ENCODE peak calls at places on chromosomes 5 and 9, in six cellular contexts. T, D, X, I, G and U are unnamed samples.

GRCh38 chr5:35303152-35303551 is 72.9 kb upstream of the PRLR start:
- DNase-seq in T (no peak), X (no peak), D (no peak), G (peak), I (no peak), U (no peak)

GRCh38 chr9:138022121-138022741 is 144.6 kb downstream of the CACNA1B start:
- DNase-seq in G (no peak), D (no peak), X (no peak), I (peak), T (peak), U (peak)

GRCh38 chr5:180641566-180641900 is 7.9 kb downstream of the FLT4 start:
- DNase-seq in X (no peak), D (no peak), G (no peak), I (no peak), T (no peak), U (no peak)

GRCh38 chr5:150413176-150413901 is 629 bp upstream of the CD74 start:
- DNase-seq in X (no peak), D (no peak), I (no peak), G (no peak), T (no peak), U (no peak)

GRCh38 chr5:165869066-165869465 is 2363.6 kb downstream of the MAT2B start:
- DNase-seq in I (no peak), X (no peak), D (no peak), G (no peak), T (no peak), U (no peak)

GRCh38 chr9:98602839-98603238 is 105.9 kb downstream of the GABBR2 start:
- DNase-seq in T (no peak), G (no peak), D (no peak), X (peak), I (no peak), U (no peak)

GRCh38 chr9:100352201-100352726 is 478 bp downstream of the TEX10 start:
- DNase-seq in T (peak), G (no peak), I (peak), X (peak), D (no peak), U (peak)

GRCh38 chr5:11997942-11998341 is 93.7 kb upstream of the CTNND2 start:
- DNase-seq in D (no peak), I (no peak), T (no peak), X (no peak), G (no peak), U (no peak)

GRCh38 chr5:13511442-13511841 is 433.0 kb downstream of the DNAH5 start:
- DNase-seq in I (no peak), G (no peak), T (no peak), X (no peak), D (no peak), U (no peak)

GRCh38 chr5:123916331-123917121 is 404.5 kb downstream of the CSNK1G3 start:
- DNase-seq in D (no peak), I (no peak), G (no peak), T (no peak), X (peak), U (no peak)

GRCh38 chr9:132456241-132456640 is 46.2 kb downstream of the CFAP77 start:
- DNase-seq in I (no peak), X (no peak), D (no peak), G (no peak), T (no peak), U (no peak)

GRCh38 chr9:83330207-83331196 is 207.7 kb downstream of the FRMD3 start:
- DNase-seq in I (no peak), X (no peak), D (peak), T (no peak), G (no peak), U (peak)

GRCh38 chr9:86075132-86075807 is 24.1 kb downstream of the GOLM1 start:
- DNase-seq in D (no peak), T (no peak), G (no peak), X (no peak), I (no peak), U (no peak)

GRCh38 chr5:43156388-43156787 is 35.6 kb upstream of the NIM1K start:
- DNase-seq in X (no peak), G (no peak), T (no peak), D (no peak), I (no peak), U (no peak)

GRCh38 chr9:28583832-28584231 is 1010.6 kb upstream of the C9orf72 start:
- DNase-seq in I (no peak), G (no peak), T (no peak), D (no peak), X (no peak), U (no peak)

GRCh38 chr5:38479315-38479904 is 77.0 kb downstream of the LIFR start:
- DNase-seq in D (no peak), G (no peak), I (no peak), X (no peak), T (no peak), U (no peak)

GRCh38 chr9:27771803-27772545 is 198.7 kb upstream of the C9orf72 start:
- DNase-seq in G (no peak), I (no peak), X (no peak), D (no peak), T (no peak), U (no peak)

GRCh38 chr9:113012492-113012891 is 500 bp upstream of the ZNF883 start:
- DNase-seq in I (peak), D (no peak), X (no peak), G (no peak), T (no peak), U (no peak)

GRCh38 chr9:129422843-129423700 is 197.8 kb downstream of the C9orf50 start:
- DNase-seq in D (no peak), I (no peak), T (no peak), G (no peak), X (peak), U (no peak)

DNA sequence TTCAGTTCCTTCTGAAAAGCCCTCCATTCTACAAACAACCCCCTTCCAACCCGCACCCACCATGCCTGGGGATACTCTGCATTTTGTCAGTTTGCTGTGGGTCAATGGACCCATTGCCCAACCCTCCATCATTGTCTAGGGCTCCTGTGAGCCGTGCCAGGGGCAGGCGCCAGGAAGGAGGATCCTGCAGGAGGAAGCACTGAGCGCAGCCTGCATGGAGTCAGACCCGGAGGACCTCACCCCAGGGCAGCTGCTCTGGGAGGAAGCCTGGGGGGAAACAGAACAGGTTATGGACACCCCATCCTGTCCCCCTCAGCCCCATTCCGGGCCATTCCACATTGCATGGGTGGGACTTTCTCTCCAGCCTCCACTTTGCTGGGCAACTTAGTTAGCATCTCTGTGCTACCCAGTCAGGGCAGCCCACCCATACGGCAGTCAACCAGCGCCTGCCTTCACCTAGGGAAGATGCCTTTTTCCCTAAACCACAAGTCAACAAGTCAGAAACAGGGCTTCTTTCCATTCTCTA is 48.6 kb upstream of the VDAC1 start:
- DNase-seq in I (no peak), T (no peak), X (no peak), D (no peak), G (no peak), U (no peak)
- TF ChIP-seq CTCF in I (no peak), T (no peak), X (no peak), D (no peak), G (no peak), U (no peak)

GRCh38 chr5:73826761-73827450 is 200.9 kb downstream of the ARHGEF28 start:
- DNase-seq in X (no peak), D (no peak), T (peak), G (no peak), I (no peak), U (no peak)

GRCh38 chr5:73825736-73826135 is 199.7 kb downstream of the ARHGEF28 start:
- DNase-seq in T (no peak), I (no peak), G (no peak), D (no peak), X (no peak), U (no peak)

GRCh38 chr5:73828465-73828864 is 202.5 kb downstream of the ARHGEF28 start:
- DNase-seq in G (no peak), D (no peak), I (no peak), T (no peak), X (no peak), U (no peak)

GRCh38 chr5:73825219-73825618 is 199.2 kb downstream of the ARHGEF28 start:
- DNase-seq in D (no peak), T (no peak), G (no peak), X (no peak), I (no peak), U (no peak)

DNA sequence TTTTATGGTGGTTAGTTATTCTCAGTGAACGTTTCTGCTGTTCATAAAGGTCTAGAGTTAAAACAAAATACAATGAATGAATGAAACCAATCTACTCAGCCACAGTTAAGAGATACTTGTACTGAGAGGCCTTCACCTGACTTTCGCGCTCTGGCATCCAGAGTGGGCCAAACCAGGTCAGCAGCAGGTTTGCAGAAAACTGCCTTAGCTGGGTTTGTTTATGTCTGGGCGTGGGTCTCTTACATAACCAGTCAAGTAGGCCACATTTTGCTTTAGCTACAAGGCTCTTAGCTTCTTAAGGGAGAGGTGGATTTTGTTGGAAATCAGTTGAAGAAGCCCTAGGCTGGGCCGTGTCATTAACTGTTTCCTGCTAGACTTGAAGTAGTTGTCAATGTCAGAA is 200.3 kb downstream of the ARHGEF28 start:
- DNase-seq in D (no peak), I (no peak), G (no peak), T (no peak), X (no peak), U (no peak)
- TF ChIP-seq MYC in D (no peak), I (no peak), G (no peak), T (no peak), X (no peak), U (no peak)

GRCh38 chr9:30970186-30970585 is 1414.3 kb upstream of the ACO1 start:
- DNase-seq in G (no peak), I (no peak), D (no peak), X (no peak), T (no peak), U (no peak)

GRCh38 chr9:30964332-30964731 is 1420.1 kb upstream of the ACO1 start:
- DNase-seq in I (no peak), G (no peak), T (no peak), D (no peak), X (no peak), U (no peak)

GRCh38 chr9:30972654-30973053 is 1411.8 kb upstream of the ACO1 start:
- DNase-seq in G (no peak), X (no peak), I (no peak), D (no peak), T (no peak), U (no peak)

GRCh38 chr9:30967484-30967883 is 1417.0 kb upstream of the ACO1 start:
- DNase-seq in T (no peak), I (no peak), D (no peak), X (no peak), G (no peak), U (no peak)
- TF ChIP-seq CTCF in T (no peak), I (no peak), D (peak), X (no peak), G (no peak), U (no peak)

DNA sequence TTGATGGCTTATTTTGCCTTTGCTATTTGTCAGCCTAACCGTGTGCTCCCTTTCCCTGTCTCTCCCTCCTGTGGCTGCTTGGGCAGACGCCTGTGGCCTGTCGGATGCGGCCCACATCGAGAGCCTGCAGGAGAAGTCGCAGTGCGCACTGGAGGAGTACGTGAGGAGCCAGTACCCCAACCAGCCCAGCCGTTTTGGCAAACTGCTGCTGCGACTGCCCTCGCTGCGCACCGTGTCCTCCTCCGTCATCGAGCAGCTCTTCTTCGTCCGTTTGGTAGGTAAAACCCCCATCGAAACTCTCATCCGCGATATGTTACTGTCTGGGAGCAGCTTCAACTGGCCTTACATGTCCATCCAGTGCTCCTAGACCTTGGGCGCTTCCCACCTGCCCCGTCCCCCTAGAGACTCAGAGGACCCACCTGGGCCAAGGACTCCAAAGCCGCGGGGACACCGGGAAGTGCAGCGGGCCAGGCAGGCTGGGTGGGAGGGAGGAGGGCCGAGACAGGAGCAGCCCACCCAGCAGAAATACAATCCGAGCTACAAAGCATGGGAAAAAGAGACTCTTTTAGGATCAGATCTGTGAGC is 10.5 kb downstream of the NR2F1 start:
- DNase-seq in I (no peak), X (no peak), G (no peak), T (no peak), D (no peak), U (no peak)
- TF ChIP-seq MYC in I (no peak), X (no peak), G (no peak), T (no peak), D (no peak), U (no peak)

DNA sequence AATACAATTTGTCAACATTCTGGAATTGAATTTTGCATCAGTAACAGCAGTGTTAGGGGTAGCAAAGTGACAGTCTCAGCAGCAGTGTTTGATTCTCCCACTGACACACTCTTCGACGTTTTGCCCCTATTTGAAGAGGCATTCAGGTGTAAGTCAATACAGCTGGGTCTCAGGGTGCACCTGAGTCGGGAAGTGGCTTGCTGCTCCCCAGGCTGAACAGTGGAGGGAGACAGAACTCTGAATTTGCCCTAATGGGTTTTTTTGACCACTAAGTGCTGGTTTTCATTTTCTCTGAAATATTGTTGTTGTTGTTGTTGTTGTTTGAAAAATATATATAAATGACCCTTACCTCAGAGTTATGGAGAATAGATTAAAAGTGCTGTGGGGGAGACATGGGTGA is 223.2 kb downstream of the TLR4 start:
- DNase-seq in T (no peak), G (no peak), X (no peak), D (no peak), I (no peak), U (no peak)
- TF ChIP-seq CTCF in T (no peak), G (peak), X (no peak), D (no peak), I (no peak), U (no peak)

DNA sequence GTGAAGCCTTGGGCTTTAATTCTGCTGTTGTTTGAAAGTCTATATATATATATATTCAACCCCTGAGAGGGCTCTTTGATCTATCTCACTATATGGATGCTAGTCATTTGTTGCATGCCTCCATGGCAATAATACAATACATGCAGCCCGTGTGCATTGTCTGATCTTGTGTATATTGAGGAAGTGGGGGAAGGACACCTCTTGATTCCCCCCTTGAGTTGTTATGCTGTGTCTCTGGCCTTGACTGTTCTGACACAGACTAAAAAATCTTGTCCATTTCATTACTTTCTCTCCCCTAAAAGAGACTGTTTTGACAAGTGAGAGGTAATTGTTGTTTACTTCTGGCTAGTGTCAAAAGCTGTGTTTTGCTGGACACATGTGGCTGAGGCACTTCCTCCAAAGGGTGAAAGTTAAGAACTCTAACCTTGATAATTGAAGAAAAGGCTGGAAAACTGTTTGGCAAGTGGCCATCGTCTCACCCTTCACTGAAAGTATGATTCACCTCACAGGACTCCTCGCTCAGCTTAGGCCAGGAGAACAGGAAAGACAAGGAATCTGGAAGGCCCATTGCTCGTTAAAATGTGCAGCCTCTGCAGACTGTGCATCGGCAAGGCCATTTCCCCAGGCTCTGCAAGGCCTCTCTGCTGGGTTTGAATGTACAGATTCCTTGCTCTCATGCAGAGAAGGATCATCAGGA is 304.0 kb downstream of the PRELID2 start:
- DNase-seq in G (no peak), X (peak), D (no peak), T (peak), I (no peak), U (no peak)
- TF ChIP-seq MYC in G (no peak), X (no peak), D (no peak), T (no peak), I (no peak), U (no peak)

GRCh38 chr5:54093081-54093492 is 217.3 kb downstream of the ARL15 start:
- DNase-seq in G (no peak), T (no peak), D (no peak), X (no peak), I (no peak), U (no peak)

GRCh38 chr5:54087436-54087835 is 222.9 kb downstream of the ARL15 start:
- DNase-seq in G (no peak), X (peak), I (no peak), T (no peak), D (no peak), U (no peak)

GRCh38 chr5:54088081-54088480 is 222.3 kb downstream of the ARL15 start:
- DNase-seq in I (no peak), D (no peak), T (no peak), G (no peak), X (peak), U (no peak)

GRCh38 chr5:54091416-54092130 is 218.8 kb downstream of the ARL15 start:
- DNase-seq in I (no peak), X (peak), T (no peak), G (no peak), D (no peak), U (no peak)

DNA sequence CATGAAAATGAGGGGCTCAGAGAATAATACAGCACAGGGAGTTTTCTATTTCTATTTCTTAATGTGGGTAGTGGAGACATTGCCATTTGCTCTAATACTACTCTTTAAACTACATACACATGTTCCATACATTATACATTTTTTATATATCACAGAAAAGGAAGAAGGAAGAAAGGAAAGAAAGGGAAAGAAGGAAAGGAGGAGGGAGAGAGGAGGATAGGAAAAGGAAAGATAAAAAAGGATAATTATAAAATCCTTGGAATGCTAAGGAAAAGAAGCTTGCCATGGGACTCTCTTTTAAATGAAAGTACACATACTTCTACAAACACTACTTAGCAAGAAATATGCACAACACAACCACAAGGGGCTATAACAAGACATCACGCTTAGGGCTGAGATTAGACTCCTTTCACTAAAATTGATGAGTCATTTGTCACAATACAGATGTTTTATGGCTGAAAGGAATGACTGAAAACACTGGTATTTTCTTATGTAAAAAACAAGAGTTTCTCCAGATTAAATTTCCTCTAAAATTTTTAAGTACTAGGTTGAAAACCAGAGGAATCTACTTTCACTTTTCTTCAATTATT is 219.8 kb downstream of the ARL15 start:
- DNase-seq in T (peak), G (no peak), I (peak), D (peak), X (peak), U (peak)
- TF ChIP-seq CTCF in T (no peak), G (no peak), I (peak), D (no peak), X (peak), U (no peak)

GRCh38 chr5:168110384-168110783 is 181.1 kb upstream of the WWC1 start:
- DNase-seq in D (no peak), I (no peak), T (no peak), G (no peak), X (no peak), U (no peak)

GRCh38 chr5:168111433-168111832 is 180.0 kb upstream of the WWC1 start:
- DNase-seq in I (no peak), X (no peak), D (no peak), G (no peak), T (no peak), U (no peak)

GRCh38 chr5:168104811-168105481 is 186.5 kb upstream of the WWC1 start:
- DNase-seq in I (peak), G (no peak), T (no peak), X (no peak), D (no peak), U (no peak)

GRCh38 chr5:168106008-168106761 is 185.3 kb upstream of the WWC1 start:
- DNase-seq in G (no peak), D (peak), T (no peak), I (no peak), X (no peak), U (no peak)

DNA sequence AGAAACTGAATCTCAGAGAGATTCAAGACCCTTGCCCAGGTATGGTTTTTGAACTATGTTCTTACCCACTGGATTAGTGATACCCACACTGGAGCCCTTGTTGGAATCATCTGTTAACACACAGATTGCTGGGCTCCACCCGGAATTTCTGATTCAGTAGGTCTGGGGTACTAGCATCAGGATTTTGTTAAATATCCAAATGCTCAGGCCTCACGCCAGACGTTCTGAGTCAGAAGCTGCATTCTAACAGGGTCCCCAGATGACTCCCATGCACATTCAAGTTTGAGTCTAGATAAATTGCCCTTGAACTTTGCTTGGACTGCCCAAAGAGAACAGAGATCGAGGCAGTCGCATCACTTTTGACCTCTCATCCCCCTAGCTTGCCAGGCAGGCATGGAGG is 182.0 kb upstream of the WWC1 start:
- DNase-seq in T (no peak), G (no peak), D (no peak), X (no peak), I (no peak), U (no peak)
- TF ChIP-seq MYC in T (no peak), G (no peak), D (no peak), X (no peak), I (no peak), U (no peak)